ENCODE peak calls at places on chromosomes 4 and X, in seven cellular contexts. One of them, this sample, is unnamed.

GRCh38 chrX:134599173-134599914 is 58.9 kb downstream of the PLAC1 start:
- DNase-seq in RWPE1: no peak
- DNase-seq in kidney: no peak
- DNase-seq in left ventricle myocardium inferior: no peak
- DNase-seq in CD8-positive, alpha-beta T cell: no peak
- DNase-seq in CD4-positive, alpha-beta T cell: no peak
- DNase-seq in CD8-positive, alpha-beta memory T cell: no peak
- DNase-seq in this sample: no peak

GRCh38 chr4:108052511-108052910 is 62.8 kb downstream of the HADH start:
- DNase-seq in CD8-positive, alpha-beta T cell: no peak
- DNase-seq in CD4-positive, alpha-beta T cell: no peak
- DNase-seq in RWPE1: no peak
- DNase-seq in kidney: no peak
- DNase-seq in left ventricle myocardium inferior: no peak
- DNase-seq in CD8-positive, alpha-beta memory T cell: no peak
- DNase-seq in this sample: no peak

GRCh38 chr4:69707807-69708206 is 52.6 kb downstream of the SULT1B1 start:
- DNase-seq in left ventricle myocardium inferior: no peak
- DNase-seq in CD8-positive, alpha-beta T cell: no peak
- DNase-seq in CD8-positive, alpha-beta memory T cell: no peak
- DNase-seq in RWPE1: peak
- DNase-seq in CD4-positive, alpha-beta T cell: no peak
- DNase-seq in kidney: no peak
- DNase-seq in this sample: no peak

GRCh38 chr4:8291701-8292387 is 22.3 kb downstream of the HTRA3 start:
- DNase-seq in RWPE1: no peak
- DNase-seq in CD8-positive, alpha-beta T cell: no peak
- DNase-seq in CD4-positive, alpha-beta T cell: no peak
- DNase-seq in kidney: peak
- DNase-seq in CD8-positive, alpha-beta memory T cell: no peak
- DNase-seq in left ventricle myocardium inferior: peak
- DNase-seq in this sample: no peak

GRCh38 chrX:39752820-39753219 is 344.9 kb downstream of the BCOR start:
- DNase-seq in left ventricle myocardium inferior: no peak
- DNase-seq in CD8-positive, alpha-beta memory T cell: no peak
- DNase-seq in CD8-positive, alpha-beta T cell: no peak
- DNase-seq in kidney: no peak
- DNase-seq in CD4-positive, alpha-beta T cell: no peak
- DNase-seq in RWPE1: no peak
- DNase-seq in this sample: no peak

GRCh38 chr4:172953896-172954568 is 214.6 kb upstream of the GALNT7 start:
- DNase-seq in CD8-positive, alpha-beta memory T cell: no peak
- DNase-seq in CD4-positive, alpha-beta T cell: no peak
- DNase-seq in left ventricle myocardium inferior: no peak
- DNase-seq in kidney: no peak
- DNase-seq in RWPE1: no peak
- DNase-seq in CD8-positive, alpha-beta T cell: no peak
- DNase-seq in this sample: no peak

GRCh38 chrX:134849390-134849789 is 141.4 kb upstream of the SMIM10 start:
- DNase-seq in RWPE1: peak
- DNase-seq in CD4-positive, alpha-beta T cell: no peak
- DNase-seq in kidney: no peak
- DNase-seq in CD8-positive, alpha-beta memory T cell: no peak
- DNase-seq in CD8-positive, alpha-beta T cell: no peak
- DNase-seq in left ventricle myocardium inferior: no peak
- DNase-seq in this sample: no peak

GRCh38 chr4:17336524-17336941 is 175.4 kb downstream of the QDPR start:
- DNase-seq in RWPE1: peak
- DNase-seq in left ventricle myocardium inferior: peak
- DNase-seq in CD8-positive, alpha-beta memory T cell: peak
- DNase-seq in CD4-positive, alpha-beta T cell: peak
- DNase-seq in CD8-positive, alpha-beta T cell: peak
- DNase-seq in kidney: peak
- DNase-seq in this sample: peak

GRCh38 chr4:146637853-146638800 is 566 bp upstream of the POU4F2 start:
- DNase-seq in left ventricle myocardium inferior: no peak
- DNase-seq in CD4-positive, alpha-beta T cell: no peak
- DNase-seq in RWPE1: no peak
- DNase-seq in kidney: no peak
- DNase-seq in CD8-positive, alpha-beta T cell: no peak
- DNase-seq in CD8-positive, alpha-beta memory T cell: no peak
- DNase-seq in this sample: no peak

GRCh38 chrX:97210501-97210900 is 326.8 kb downstream of the RPA4 start:
- DNase-seq in left ventricle myocardium inferior: no peak
- DNase-seq in CD4-positive, alpha-beta T cell: no peak
- DNase-seq in CD8-positive, alpha-beta memory T cell: no peak
- DNase-seq in kidney: no peak
- DNase-seq in CD8-positive, alpha-beta T cell: no peak
- DNase-seq in RWPE1: no peak
- DNase-seq in this sample: no peak

GRCh38 chrX:74286950-74287349 is 17.0 kb upstream of the ZCCHC13 start:
- DNase-seq in CD8-positive, alpha-beta memory T cell: no peak
- DNase-seq in CD8-positive, alpha-beta T cell: no peak
- DNase-seq in RWPE1: no peak
- DNase-seq in CD4-positive, alpha-beta T cell: no peak
- DNase-seq in left ventricle myocardium inferior: no peak
- DNase-seq in kidney: no peak
- DNase-seq in this sample: no peak

GRCh38 chr4:176343286-176343685 is 23.5 kb downstream of the SPCS3 start:
- DNase-seq in CD8-positive, alpha-beta T cell: no peak
- DNase-seq in left ventricle myocardium inferior: no peak
- DNase-seq in CD4-positive, alpha-beta T cell: no peak
- DNase-seq in kidney: peak
- DNase-seq in CD8-positive, alpha-beta memory T cell: no peak
- DNase-seq in RWPE1: no peak
- DNase-seq in this sample: no peak

GRCh38 chrX:53072418-53073114 is 9.6 kb upstream of the TSPYL2 start:
- DNase-seq in CD4-positive, alpha-beta T cell: no peak
- DNase-seq in kidney: peak
- DNase-seq in left ventricle myocardium inferior: no peak
- DNase-seq in CD8-positive, alpha-beta memory T cell: no peak
- DNase-seq in CD8-positive, alpha-beta T cell: no peak
- DNase-seq in RWPE1: no peak
- DNase-seq in this sample: no peak

GRCh38 chrX:53073115-53073581 is 9.0 kb upstream of the TSPYL2 start:
- DNase-seq in RWPE1: no peak
- DNase-seq in kidney: peak
- DNase-seq in CD8-positive, alpha-beta T cell: no peak
- DNase-seq in CD8-positive, alpha-beta memory T cell: no peak
- DNase-seq in left ventricle myocardium inferior: no peak
- DNase-seq in CD4-positive, alpha-beta T cell: no peak
- DNase-seq in this sample: no peak

GRCh38 chrX:53076671-53077070 is 5.5 kb upstream of the TSPYL2 start:
- DNase-seq in CD4-positive, alpha-beta T cell: no peak
- DNase-seq in RWPE1: no peak
- DNase-seq in CD8-positive, alpha-beta memory T cell: no peak
- DNase-seq in kidney: no peak
- DNase-seq in left ventricle myocardium inferior: no peak
- DNase-seq in CD8-positive, alpha-beta T cell: no peak
- DNase-seq in this sample: no peak

GRCh38 chrX:53077207-53078197 is 4.7 kb upstream of the TSPYL2 start:
- DNase-seq in CD4-positive, alpha-beta T cell: no peak
- DNase-seq in CD8-positive, alpha-beta memory T cell: no peak
- DNase-seq in left ventricle myocardium inferior: no peak
- DNase-seq in RWPE1: no peak
- DNase-seq in kidney: peak
- DNase-seq in CD8-positive, alpha-beta T cell: no peak
- DNase-seq in this sample: no peak

GRCh38 chrX:53074987-53075386 is 7.2 kb upstream of the TSPYL2 start:
- DNase-seq in RWPE1: no peak
- DNase-seq in CD8-positive, alpha-beta memory T cell: no peak
- DNase-seq in left ventricle myocardium inferior: no peak
- DNase-seq in CD8-positive, alpha-beta T cell: no peak
- DNase-seq in kidney: peak
- DNase-seq in CD4-positive, alpha-beta T cell: no peak
- DNase-seq in this sample: no peak
- H3K27ac ChIP-seq in RWPE1: no peak
- H3K27ac ChIP-seq in CD8-positive, alpha-beta memory T cell: no peak
- H3K27ac ChIP-seq in left ventricle myocardium inferior: no peak
- H3K27ac ChIP-seq in CD8-positive, alpha-beta T cell: no peak
- H3K27ac ChIP-seq in kidney: no peak
- H3K27ac ChIP-seq in CD4-positive, alpha-beta T cell: no peak
- H3K27ac ChIP-seq in this sample: no peak

GRCh38 chr4:2182981-2183380 is 58.9 kb downstream of the HAUS3 start:
- DNase-seq in kidney: no peak
- DNase-seq in left ventricle myocardium inferior: no peak
- DNase-seq in RWPE1: no peak
- DNase-seq in CD4-positive, alpha-beta T cell: no peak
- DNase-seq in CD8-positive, alpha-beta T cell: no peak
- DNase-seq in CD8-positive, alpha-beta memory T cell: no peak
- DNase-seq in this sample: no peak

GRCh38 chr4:2178986-2179385 is 62.9 kb downstream of the HAUS3 start:
- DNase-seq in CD4-positive, alpha-beta T cell: no peak
- DNase-seq in left ventricle myocardium inferior: no peak
- DNase-seq in CD8-positive, alpha-beta T cell: no peak
- DNase-seq in CD8-positive, alpha-beta memory T cell: no peak
- DNase-seq in RWPE1: no peak
- DNase-seq in kidney: no peak
- DNase-seq in this sample: no peak

GRCh38 chr4:2179717-2180116 is 62.2 kb downstream of the HAUS3 start:
- DNase-seq in CD8-positive, alpha-beta T cell: no peak
- DNase-seq in CD4-positive, alpha-beta T cell: no peak
- DNase-seq in RWPE1: no peak
- DNase-seq in left ventricle myocardium inferior: no peak
- DNase-seq in CD8-positive, alpha-beta memory T cell: no peak
- DNase-seq in kidney: no peak
- DNase-seq in this sample: no peak

GRCh38 chr4:2177443-2178093 is 64.4 kb downstream of the HAUS3 start:
- DNase-seq in CD8-positive, alpha-beta memory T cell: no peak
- DNase-seq in CD8-positive, alpha-beta T cell: no peak
- DNase-seq in RWPE1: no peak
- DNase-seq in kidney: no peak
- DNase-seq in CD4-positive, alpha-beta T cell: no peak
- DNase-seq in left ventricle myocardium inferior: no peak
- DNase-seq in this sample: no peak

DNA sequence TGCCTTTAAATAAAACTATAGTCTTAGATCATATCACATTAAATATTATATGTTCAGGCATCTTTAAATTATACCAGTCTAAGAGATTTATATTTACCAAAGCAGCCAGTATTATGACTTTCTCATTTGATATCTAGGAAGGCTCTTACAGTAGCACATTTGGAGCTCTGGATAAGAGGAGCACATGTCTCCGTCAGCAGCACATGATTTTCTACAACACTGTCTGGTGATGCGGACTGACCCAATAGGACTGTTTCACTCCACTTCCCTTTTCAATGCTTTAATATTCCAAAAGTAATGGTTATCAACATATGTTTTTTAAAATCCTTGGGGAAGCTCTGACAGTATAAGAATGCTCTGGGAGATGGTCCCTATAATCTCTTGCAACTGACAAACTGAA is 61.5 kb downstream of the HAUS3 start:
- DNase-seq in CD4-positive, alpha-beta T cell: no peak
- DNase-seq in kidney: no peak
- DNase-seq in left ventricle myocardium inferior: no peak
- DNase-seq in CD8-positive, alpha-beta T cell: no peak
- DNase-seq in RWPE1: no peak
- DNase-seq in CD8-positive, alpha-beta memory T cell: no peak
- DNase-seq in this sample: no peak
- H3K27ac ChIP-seq in CD4-positive, alpha-beta T cell: no peak
- H3K27ac ChIP-seq in kidney: no peak
- H3K27ac ChIP-seq in left ventricle myocardium inferior: no peak
- H3K27ac ChIP-seq in CD8-positive, alpha-beta T cell: no peak
- H3K27ac ChIP-seq in RWPE1: no peak
- H3K27ac ChIP-seq in CD8-positive, alpha-beta memory T cell: no peak
- H3K27ac ChIP-seq in this sample: no peak

GRCh38 chr4:150584198-150584593 is 2.2 kb downstream of the MAB21L2 start:
- DNase-seq in CD8-positive, alpha-beta T cell: no peak
- DNase-seq in RWPE1: no peak
- DNase-seq in CD8-positive, alpha-beta memory T cell: no peak
- DNase-seq in CD4-positive, alpha-beta T cell: no peak
- DNase-seq in left ventricle myocardium inferior: no peak
- DNase-seq in kidney: no peak
- DNase-seq in this sample: no peak

GRCh38 chr4:150581611-150582010 is 340 bp upstream of the MAB21L2 start:
- DNase-seq in kidney: no peak
- DNase-seq in CD8-positive, alpha-beta T cell: no peak
- DNase-seq in RWPE1: no peak
- DNase-seq in CD4-positive, alpha-beta T cell: no peak
- DNase-seq in CD8-positive, alpha-beta memory T cell: no peak
- DNase-seq in left ventricle myocardium inferior: no peak
- DNase-seq in this sample: no peak

GRCh38 chr4:150582101-150582565 is at the start of gene MAB21L2:
- DNase-seq in CD4-positive, alpha-beta T cell: no peak
- DNase-seq in kidney: no peak
- DNase-seq in left ventricle myocardium inferior: no peak
- DNase-seq in CD8-positive, alpha-beta T cell: no peak
- DNase-seq in RWPE1: no peak
- DNase-seq in CD8-positive, alpha-beta memory T cell: no peak
- DNase-seq in this sample: no peak

GRCh38 chr4:150582881-150583286 is 933 bp downstream of the MAB21L2 start:
- DNase-seq in CD8-positive, alpha-beta memory T cell: no peak
- DNase-seq in CD8-positive, alpha-beta T cell: no peak
- DNase-seq in left ventricle myocardium inferior: no peak
- DNase-seq in kidney: peak
- DNase-seq in CD4-positive, alpha-beta T cell: no peak
- DNase-seq in RWPE1: no peak
- DNase-seq in this sample: no peak

DNA sequence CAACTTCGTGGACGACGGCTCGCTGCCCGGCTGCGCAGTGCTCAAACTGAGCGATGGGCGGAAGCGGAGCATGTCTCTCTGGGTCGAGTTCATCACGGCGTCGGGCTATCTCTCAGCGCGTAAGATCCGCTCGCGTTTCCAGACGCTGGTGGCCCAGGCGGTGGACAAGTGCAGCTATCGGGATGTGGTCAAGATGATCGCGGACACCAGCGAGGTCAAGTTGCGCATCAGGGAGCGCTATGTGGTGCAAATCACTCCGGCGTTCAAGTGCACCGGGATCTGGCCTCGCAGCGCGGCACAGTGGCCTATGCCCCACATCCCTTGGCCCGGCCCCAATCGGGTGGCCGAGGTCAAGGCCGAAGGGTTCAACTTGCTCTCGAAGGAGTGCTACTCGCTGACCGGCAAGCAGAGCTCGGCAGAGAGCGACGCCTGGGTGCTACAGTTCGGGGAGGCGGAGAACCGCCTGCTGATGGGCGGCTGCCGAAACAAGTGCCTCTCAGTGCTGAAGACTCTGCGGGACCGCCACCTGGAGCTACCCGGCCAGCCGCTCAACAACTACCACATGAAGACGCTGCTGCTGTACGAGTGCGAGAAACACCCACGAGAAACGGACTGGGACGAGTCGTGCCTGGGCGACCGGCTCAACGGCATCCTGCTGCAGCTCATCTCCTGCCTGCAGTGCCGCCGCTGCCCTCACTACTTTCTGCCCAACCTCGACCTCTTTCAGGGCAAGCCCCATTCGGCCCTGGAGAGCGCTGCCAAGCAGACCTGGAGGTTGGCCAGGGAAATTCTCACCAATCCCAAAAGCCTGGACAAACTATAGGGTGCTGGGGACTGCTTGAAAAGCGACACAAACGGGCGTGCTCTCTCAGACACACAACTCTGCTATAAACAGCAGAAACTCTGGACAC is 1.6 kb downstream of the MAB21L2 start:
- DNase-seq in kidney: peak
- DNase-seq in left ventricle myocardium inferior: peak
- DNase-seq in RWPE1: no peak
- DNase-seq in CD8-positive, alpha-beta T cell: no peak
- DNase-seq in CD8-positive, alpha-beta memory T cell: no peak
- DNase-seq in CD4-positive, alpha-beta T cell: no peak
- DNase-seq in this sample: no peak
- H3K27ac ChIP-seq in kidney: no peak
- H3K27ac ChIP-seq in left ventricle myocardium inferior: no peak
- H3K27ac ChIP-seq in RWPE1: peak
- H3K27ac ChIP-seq in CD8-positive, alpha-beta T cell: no peak
- H3K27ac ChIP-seq in CD8-positive, alpha-beta memory T cell: no peak
- H3K27ac ChIP-seq in CD4-positive, alpha-beta T cell: no peak
- H3K27ac ChIP-seq in this sample: no peak

GRCh38 chrX:48649109-48649508 is 34.5 kb upstream of the WAS start:
- DNase-seq in RWPE1: no peak
- DNase-seq in CD8-positive, alpha-beta memory T cell: no peak
- DNase-seq in CD8-positive, alpha-beta T cell: no peak
- DNase-seq in CD4-positive, alpha-beta T cell: no peak
- DNase-seq in kidney: no peak
- DNase-seq in left ventricle myocardium inferior: no peak
- DNase-seq in this sample: no peak
- H3K27ac ChIP-seq in RWPE1: no peak
- H3K27ac ChIP-seq in CD8-positive, alpha-beta memory T cell: no peak
- H3K27ac ChIP-seq in CD8-positive, alpha-beta T cell: no peak
- H3K27ac ChIP-seq in CD4-positive, alpha-beta T cell: no peak
- H3K27ac ChIP-seq in kidney: no peak
- H3K27ac ChIP-seq in left ventricle myocardium inferior: no peak
- H3K27ac ChIP-seq in this sample: no peak